ENCODE peak calls at places on chromosomes 12 and 14, in nine cellular contexts. V, C, K, Y, I, M, D, O and A are unnamed samples.
A peak's percentile ranks its signal among the peaks of the same experiment; 100 is the strongest.

GRCh38 chr14:79320561-79320960 is 890.7 kb downstream of the DIO2 start:
- DNase-seq in C (no peak), O (no peak), D (no peak), K (no peak), V (no peak), M (no peak), I (no peak), Y (no peak), A (no peak)

GRCh38 chr12:113302925-113303640 is 31.8 kb downstream of the SLC8B1 start:
- DNase-seq in D (no peak), M (no peak), V (no peak), O (no peak), I (no peak), C (no peak), Y (no peak), K (no peak), A (no peak)

GRCh38 chr14:77991128-77991772 is 178.9 kb upstream of the NRXN3 start:
- DNase-seq in K (no peak), V (no peak), C (no peak), I (no peak), Y (no peak), O (peak; percentile 32), M (no peak), D (no peak), A (no peak)

GRCh38 chr12:87283111-87283510 is 746.1 kb downstream of the C12orf50 start:
- DNase-seq in D (no peak), K (no peak), M (no peak), C (no peak), V (no peak), O (no peak), I (no peak), Y (no peak), A (no peak)

GRCh38 chr14:49769171-49769570 is 1.2 kb downstream of the KLHDC2 start:
- DNase-seq in O (no peak), K (no peak), C (no peak), Y (peak; percentile 74), I (peak; percentile 63), M (no peak), V (no peak), D (no peak), A (no peak)

GRCh38 chr14:89473979-89474378 is 56.9 kb upstream of the FOXN3 start:
- DNase-seq in C (no peak), I (peak; percentile 61), D (no peak), O (no peak), Y (peak; percentile 64), K (no peak), V (no peak), M (no peak), A (no peak)

GRCh38 chr12:95742586-95742985 is 48.0 kb downstream of the NTN4 start:
- DNase-seq in V (no peak), K (no peak), M (no peak), I (no peak), O (no peak), Y (no peak), D (no peak), C (no peak), A (no peak)

GRCh38 chr14:72013606-72014129 is 81.4 kb downstream of the RGS6 start:
- DNase-seq in C (no peak), I (no peak), O (no peak), K (no peak), D (no peak), M (no peak), V (no peak), Y (no peak), A (no peak)

DNA sequence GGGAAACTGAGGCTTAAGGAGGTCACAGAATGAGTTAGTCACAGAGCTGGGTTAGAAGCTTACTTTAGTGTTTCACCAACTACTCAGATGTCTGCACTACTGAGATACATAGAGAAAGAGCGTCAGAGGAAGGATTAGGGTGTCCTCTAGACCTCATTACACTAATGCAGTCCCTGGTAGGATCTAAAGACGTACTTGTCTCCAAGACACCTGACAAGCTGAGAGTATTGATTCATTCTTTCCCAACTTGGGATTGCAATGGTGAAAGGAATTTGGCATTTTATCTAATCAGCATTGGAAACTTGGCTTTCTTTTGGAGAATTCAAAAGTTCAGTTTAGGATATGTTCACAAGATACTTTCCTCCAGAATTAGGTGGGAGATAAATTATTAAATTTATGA is 402.1 kb downstream of the ZFP36L1 start:
- DNase-seq in K (no peak), C (no peak), O (no peak), D (no peak), Y (peak; percentile 56), I (peak; percentile 50), M (no peak), V (no peak), A (no peak)
- H3K4me1 ChIP-seq in K (peaks cover 50% of the 10 kb centered on the region), C (no peaks in the 10 kb centered on the region), O (peaks cover 73% of the 10 kb centered on the region), D (peaks cover 5% of the 10 kb centered on the region), Y (peaks cover 22% of the 10 kb centered on the region), I (peaks cover 38% of the 10 kb centered on the region), M (peaks cover 11% of the 10 kb centered on the region), V (no peaks in the 10 kb centered on the region), A (no peaks in the 10 kb centered on the region)

GRCh38 chr14:69770559-69770958 is 3.6 kb downstream of the SRSF5 start:
- DNase-seq in M (no peak), O (no peak), V (no peak), K (no peak), I (no peak), Y (no peak), C (no peak), D (no peak), A (no peak)

GRCh38 chr14:69775012-69775411 is 8.1 kb downstream of the SRSF5 start:
- DNase-seq in K (no peak), D (no peak), C (no peak), V (no peak), Y (no peak), O (no peak), M (no peak), I (no peak), A (no peak)

GRCh38 chr14:69772082-69773017 is 5.4 kb downstream of the SRSF5 start:
- DNase-seq in O (no peak), V (no peak), I (no peak), Y (no peak), K (no peak), M (no peak), C (no peak), D (no peak), A (no peak)

GRCh38 chr14:69771136-69771535 is 4.2 kb downstream of the SRSF5 start:
- DNase-seq in D (no peak), M (no peak), K (no peak), O (no peak), I (no peak), C (no peak), V (no peak), Y (no peak), A (no peak)

GRCh38 chr14:69773571-69774276 is 6.8 kb downstream of the SRSF5 start:
- DNase-seq in I (no peak), D (no peak), K (no peak), C (no peak), M (no peak), Y (no peak), O (no peak), V (no peak), A (no peak)
- H3K36me3 ChIP-seq in I (peaks cover 86% of the 10 kb centered on the region), D (peaks cover 53% of the 10 kb centered on the region), K (peaks cover 98% of the 10 kb centered on the region), C (peaks cover 78% of the 10 kb centered on the region), M (peaks cover 24% of the 10 kb centered on the region), Y (peaks cover 24% of the 10 kb centered on the region), O (peaks cover 79% of the 10 kb centered on the region), V (peaks cover 12% of the 10 kb centered on the region), A (peaks cover 93% of the 10 kb centered on the region)

DNA sequence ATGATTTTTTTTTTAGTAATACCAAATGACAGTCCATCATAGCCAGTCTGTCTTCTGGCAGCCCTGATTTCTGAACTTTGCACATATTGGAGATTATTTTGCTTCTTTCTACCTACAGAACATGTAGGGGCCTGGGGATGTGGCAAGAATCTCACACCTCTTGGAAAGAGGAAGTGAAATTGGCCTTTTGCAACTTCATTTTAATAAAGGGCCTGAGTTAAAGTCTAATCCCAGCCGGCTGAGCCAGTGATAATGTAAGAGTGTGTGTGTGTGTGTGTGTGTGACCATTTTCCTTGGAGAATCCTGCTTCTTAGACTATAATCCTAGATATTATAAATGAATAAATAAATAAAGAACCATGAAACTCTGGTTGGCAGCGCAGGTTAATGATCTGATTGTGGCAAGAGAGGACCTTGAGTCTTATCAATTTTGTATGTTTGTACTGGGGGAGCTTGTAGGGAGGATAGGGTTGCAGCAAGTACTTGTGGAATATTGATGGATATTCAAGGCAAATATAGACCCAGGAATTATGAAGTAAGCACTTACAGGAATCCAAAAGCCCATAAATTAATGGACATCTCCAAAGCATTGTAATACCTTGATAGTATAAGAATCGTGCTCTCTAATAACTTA is 233.2 kb upstream of the AMIGO2 start:
- DNase-seq in V (no peak), Y (no peak), M (peak; percentile 31), I (no peak), C (no peak), D (peak; percentile 21), O (no peak), K (no peak), A (no peak)
- H3K4me1 ChIP-seq in V (no peaks in the 10 kb centered on the region), Y (no peaks in the 10 kb centered on the region), M (peaks cover 4% of the 10 kb centered on the region), I (no peaks in the 10 kb centered on the region), C (peaks cover 6% of the 10 kb centered on the region), D (peaks cover 36% of the 10 kb centered on the region), O (no peaks in the 10 kb centered on the region), K (peaks cover 16% of the 10 kb centered on the region), A (no peaks in the 10 kb centered on the region)

GRCh38 chr12:104935892-104936291 is 22.2 kb downstream of the SLC41A2 start:
- DNase-seq in V (no peak), M (no peak), C (no peak), I (no peak), Y (no peak), D (no peak), O (no peak), K (no peak), A (no peak)

GRCh38 chr12:104933778-104934177 is 24.3 kb downstream of the SLC41A2 start:
- DNase-seq in K (no peak), C (no peak), M (no peak), O (no peak), V (no peak), D (no peak), I (no peak), Y (no peak), A (no peak)

GRCh38 chr12:104929926-104930325 is 28.2 kb downstream of the SLC41A2 start:
- DNase-seq in O (no peak), D (no peak), V (no peak), C (no peak), Y (no peak), K (no peak), I (no peak), M (no peak), A (no peak)

GRCh38 chr12:104930388-104931326 is 27.4 kb downstream of the SLC41A2 start:
- DNase-seq in I (peak; percentile 51), D (no peak), C (no peak), O (no peak), K (no peak), Y (peak; percentile 56), M (no peak), V (no peak), A (no peak)

GRCh38 chr12:104933128-104933527 is 25.0 kb downstream of the SLC41A2 start:
- DNase-seq in I (no peak), V (no peak), O (no peak), Y (no peak), K (no peak), C (no peak), D (no peak), M (no peak), A (no peak)
- H3K36me3 ChIP-seq in I (no peaks in the 10 kb centered on the region), V (no peaks in the 10 kb centered on the region), O (no peaks in the 10 kb centered on the region), Y (no peaks in the 10 kb centered on the region), K (no peaks in the 10 kb centered on the region), C (no peaks in the 10 kb centered on the region), D (no peaks in the 10 kb centered on the region), M (no peaks in the 10 kb centered on the region), A (no peaks in the 10 kb centered on the region)